ENCODE peak calls at places on chromosome 21, in eight cellular contexts. One of them, this sample, is unnamed.

GRCh38 chr21:17270234-17270633 is 242.6 kb upstream of the CXADR start:
- DNase-seq in lung: no peak
- DNase-seq in adipocyte: peak; percentile 75
- DNase-seq in sigmoid colon: peak; percentile 75
- DNase-seq in heart right ventricle: no peak
- DNase-seq in vagina: no peak
- DNase-seq in CD4-positive, CD25-positive, alpha-beta regulatory T cell: no peak
- DNase-seq in MM.1S: peak; percentile 52
- DNase-seq in this sample: peak; percentile 13

GRCh38 chr21:21007606-21008005 is 9.4 kb downstream of the NCAM2 start:
- DNase-seq in lung: no peak
- DNase-seq in adipocyte: no peak
- DNase-seq in sigmoid colon: no peak
- DNase-seq in heart right ventricle: no peak
- DNase-seq in vagina: no peak
- DNase-seq in CD4-positive, CD25-positive, alpha-beta regulatory T cell: no peak
- DNase-seq in MM.1S: no peak
- DNase-seq in this sample: no peak

GRCh38 chr21:42786884-42787283 is 92.5 kb downstream of the WDR4 start:
- DNase-seq in lung: no peak
- DNase-seq in adipocyte: no peak
- DNase-seq in sigmoid colon: no peak
- DNase-seq in heart right ventricle: no peak
- DNase-seq in vagina: no peak
- DNase-seq in CD4-positive, CD25-positive, alpha-beta regulatory T cell: no peak
- DNase-seq in MM.1S: no peak
- DNase-seq in this sample: no peak

GRCh38 chr21:39630191-39630591 is 17.5 kb downstream of the B3GALT5 start:
- DNase-seq in lung: no peak
- DNase-seq in adipocyte: peak; percentile 26
- DNase-seq in sigmoid colon: no peak
- DNase-seq in heart right ventricle: no peak
- DNase-seq in vagina: no peak
- DNase-seq in CD4-positive, CD25-positive, alpha-beta regulatory T cell: no peak
- DNase-seq in MM.1S: no peak
- DNase-seq in this sample: peak; percentile 52

GRCh38 chr21:16590658-16591057 is 860.9 kb downstream of the USP25 start:
- DNase-seq in lung: no peak
- DNase-seq in adipocyte: no peak
- DNase-seq in sigmoid colon: no peak
- DNase-seq in heart right ventricle: no peak
- DNase-seq in vagina: no peak
- DNase-seq in CD4-positive, CD25-positive, alpha-beta regulatory T cell: no peak
- DNase-seq in MM.1S: no peak
- DNase-seq in this sample: no peak

GRCh38 chr21:28431527-28432200 is 561.0 kb downstream of the LTN1 start:
- DNase-seq in lung: no peak
- DNase-seq in adipocyte: no peak
- DNase-seq in sigmoid colon: no peak
- DNase-seq in heart right ventricle: no peak
- DNase-seq in vagina: no peak
- DNase-seq in CD4-positive, CD25-positive, alpha-beta regulatory T cell: no peak
- DNase-seq in MM.1S: no peak
- DNase-seq in this sample: no peak

GRCh38 chr21:40128891-40129290 is 261.7 kb downstream of the PCP4 start:
- DNase-seq in lung: no peak
- DNase-seq in adipocyte: no peak
- DNase-seq in sigmoid colon: no peak
- DNase-seq in heart right ventricle: no peak
- DNase-seq in vagina: no peak
- DNase-seq in CD4-positive, CD25-positive, alpha-beta regulatory T cell: no peak
- DNase-seq in MM.1S: no peak
- DNase-seq in this sample: no peak

GRCh38 chr21:31557956-31558838 is 101.3 kb upstream of the SOD1 start:
- DNase-seq in lung: no peak
- DNase-seq in adipocyte: peak; percentile 10
- DNase-seq in sigmoid colon: no peak
- DNase-seq in heart right ventricle: no peak
- DNase-seq in vagina: no peak
- DNase-seq in CD4-positive, CD25-positive, alpha-beta regulatory T cell: peak; percentile 35
- DNase-seq in MM.1S: peak; percentile 59
- DNase-seq in this sample: peak; percentile 0

GRCh38 chr21:39628380-39628779 is 15.6 kb downstream of the B3GALT5 start:
- DNase-seq in lung: peak; percentile 9
- DNase-seq in adipocyte: no peak
- DNase-seq in sigmoid colon: no peak
- DNase-seq in heart right ventricle: no peak
- DNase-seq in vagina: no peak
- DNase-seq in CD4-positive, CD25-positive, alpha-beta regulatory T cell: no peak
- DNase-seq in MM.1S: no peak
- DNase-seq in this sample: no peak

GRCh38 chr21:15250384-15250783 is 185.6 kb upstream of the NRIP1 start:
- DNase-seq in lung: no peak
- DNase-seq in adipocyte: no peak
- DNase-seq in sigmoid colon: no peak
- DNase-seq in heart right ventricle: no peak
- DNase-seq in vagina: no peak
- DNase-seq in CD4-positive, CD25-positive, alpha-beta regulatory T cell: no peak
- DNase-seq in MM.1S: no peak
- DNase-seq in this sample: no peak

GRCh38 chr21:39098696-39099111 is 84.5 kb downstream of the PSMG1 start:
- DNase-seq in lung: no peak
- DNase-seq in adipocyte: no peak
- DNase-seq in sigmoid colon: no peak
- DNase-seq in heart right ventricle: no peak
- DNase-seq in vagina: no peak
- DNase-seq in CD4-positive, CD25-positive, alpha-beta regulatory T cell: no peak
- DNase-seq in MM.1S: no peak
- DNase-seq in this sample: no peak

GRCh38 chr21:44010429-44010828 is 1.7 kb upstream of the TRAPPC10 start:
- DNase-seq in lung: no peak
- DNase-seq in adipocyte: no peak
- DNase-seq in sigmoid colon: no peak
- DNase-seq in heart right ventricle: no peak
- DNase-seq in vagina: no peak
- DNase-seq in CD4-positive, CD25-positive, alpha-beta regulatory T cell: no peak
- DNase-seq in MM.1S: no peak
- DNase-seq in this sample: no peak

GRCh38 chr21:28018213-28018612 is 974.5 kb downstream of the LTN1 start:
- DNase-seq in lung: no peak
- DNase-seq in adipocyte: no peak
- DNase-seq in sigmoid colon: peak; percentile 47
- DNase-seq in heart right ventricle: no peak
- DNase-seq in vagina: no peak
- DNase-seq in CD4-positive, CD25-positive, alpha-beta regulatory T cell: no peak
- DNase-seq in MM.1S: no peak
- DNase-seq in this sample: no peak

GRCh38 chr21:15080504-15080903 is 15.7 kb upstream of the NRIP1 start:
- DNase-seq in lung: no peak
- DNase-seq in adipocyte: no peak
- DNase-seq in sigmoid colon: no peak
- DNase-seq in heart right ventricle: no peak
- DNase-seq in vagina: no peak
- DNase-seq in CD4-positive, CD25-positive, alpha-beta regulatory T cell: no peak
- DNase-seq in MM.1S: no peak
- DNase-seq in this sample: no peak

GRCh38 chr21:17925000-17925610 is 105.9 kb upstream of the C21orf91 start:
- DNase-seq in lung: peak; percentile 51
- DNase-seq in adipocyte: peak; percentile 78
- DNase-seq in sigmoid colon: no peak
- DNase-seq in heart right ventricle: no peak
- DNase-seq in vagina: no peak
- DNase-seq in CD4-positive, CD25-positive, alpha-beta regulatory T cell: peak; percentile 49
- DNase-seq in MM.1S: peak; percentile 73
- DNase-seq in this sample: peak; percentile 37

GRCh38 chr21:37467082-37467481 is 100.5 kb downstream of the DYRK1A start:
- DNase-seq in lung: no peak
- DNase-seq in adipocyte: no peak
- DNase-seq in sigmoid colon: no peak
- DNase-seq in heart right ventricle: no peak
- DNase-seq in vagina: no peak
- DNase-seq in CD4-positive, CD25-positive, alpha-beta regulatory T cell: no peak
- DNase-seq in MM.1S: no peak
- DNase-seq in this sample: no peak

GRCh38 chr21:29232601-29233541 is 65.9 kb upstream of the BACH1 start:
- DNase-seq in lung: no peak
- DNase-seq in adipocyte: peak; percentile 28
- DNase-seq in sigmoid colon: no peak
- DNase-seq in heart right ventricle: no peak
- DNase-seq in vagina: no peak
- DNase-seq in CD4-positive, CD25-positive, alpha-beta regulatory T cell: peak; percentile 14
- DNase-seq in MM.1S: no peak
- DNase-seq in this sample: peak; percentile 29

GRCh38 chr21:46661211-46661625 is 25.7 kb downstream of the PRMT2 start:
- DNase-seq in lung: peak; percentile 46
- DNase-seq in adipocyte: peak; percentile 82
- DNase-seq in sigmoid colon: peak; percentile 84
- DNase-seq in heart right ventricle: peak; percentile 65
- DNase-seq in vagina: no peak
- DNase-seq in CD4-positive, CD25-positive, alpha-beta regulatory T cell: peak; percentile 41
- DNase-seq in MM.1S: peak; percentile 70
- DNase-seq in this sample: peak; percentile 73

GRCh38 chr21:23111070-23111605 is 2112.9 kb downstream of the NCAM2 start:
- DNase-seq in lung: no peak
- DNase-seq in adipocyte: no peak
- DNase-seq in sigmoid colon: no peak
- DNase-seq in heart right ventricle: no peak
- DNase-seq in vagina: no peak
- DNase-seq in CD4-positive, CD25-positive, alpha-beta regulatory T cell: no peak
- DNase-seq in MM.1S: no peak
- DNase-seq in this sample: no peak

GRCh38 chr21:37087188-37087587 is 14.1 kb downstream of the TTC3 start:
- DNase-seq in lung: no peak
- DNase-seq in adipocyte: peak; percentile 52
- DNase-seq in sigmoid colon: no peak
- DNase-seq in heart right ventricle: no peak
- DNase-seq in vagina: no peak
- DNase-seq in CD4-positive, CD25-positive, alpha-beta regulatory T cell: no peak
- DNase-seq in MM.1S: no peak
- DNase-seq in this sample: no peak

GRCh38 chr21:38434913-38435533 is 63.3 kb downstream of the ERG start:
- DNase-seq in lung: no peak
- DNase-seq in adipocyte: peak; percentile 71
- DNase-seq in sigmoid colon: no peak
- DNase-seq in heart right ventricle: no peak
- DNase-seq in vagina: no peak
- DNase-seq in CD4-positive, CD25-positive, alpha-beta regulatory T cell: no peak
- DNase-seq in MM.1S: no peak
- DNase-seq in this sample: peak; percentile 59

GRCh38 chr21:36068748-36069398 is 951 bp upstream of the CBR1 start:
- DNase-seq in lung: no peak
- DNase-seq in adipocyte: no peak
- DNase-seq in sigmoid colon: no peak
- DNase-seq in heart right ventricle: no peak
- DNase-seq in vagina: no peak
- DNase-seq in CD4-positive, CD25-positive, alpha-beta regulatory T cell: no peak
- DNase-seq in MM.1S: no peak
- DNase-seq in this sample: no peak

GRCh38 chr21:42818328-42818749 is 61.0 kb downstream of the WDR4 start:
- DNase-seq in lung: peak; percentile 63
- DNase-seq in adipocyte: peak; percentile 73
- DNase-seq in sigmoid colon: peak; percentile 79
- DNase-seq in heart right ventricle: peak; percentile 61
- DNase-seq in vagina: peak; percentile 79
- DNase-seq in CD4-positive, CD25-positive, alpha-beta regulatory T cell: peak; percentile 60
- DNase-seq in MM.1S: peak; percentile 62
- DNase-seq in this sample: peak; percentile 52

GRCh38 chr21:45130324-45130774 is 56.0 kb downstream of the ADARB1 start:
- DNase-seq in lung: no peak
- DNase-seq in adipocyte: peak; percentile 92
- DNase-seq in sigmoid colon: peak; percentile 85
- DNase-seq in heart right ventricle: no peak
- DNase-seq in vagina: no peak
- DNase-seq in CD4-positive, CD25-positive, alpha-beta regulatory T cell: no peak
- DNase-seq in MM.1S: no peak
- DNase-seq in this sample: peak; percentile 50
- H3K4me3 ChIP-seq in lung: no peak overlapping the region
- H3K4me3 ChIP-seq in adipocyte: peak overlapping the region; percentile 77
- H3K4me3 ChIP-seq in sigmoid colon: peak overlapping the region; percentile 24
- H3K4me3 ChIP-seq in heart right ventricle: peak overlapping the region; percentile 19
- H3K4me3 ChIP-seq in vagina: peak overlapping the region; percentile 24
- H3K4me3 ChIP-seq in CD4-positive, CD25-positive, alpha-beta regulatory T cell: no peak overlapping the region
- H3K4me3 ChIP-seq in MM.1S: no peak overlapping the region
- H3K4me3 ChIP-seq in this sample: peak overlapping the region; percentile 21

DNA sequence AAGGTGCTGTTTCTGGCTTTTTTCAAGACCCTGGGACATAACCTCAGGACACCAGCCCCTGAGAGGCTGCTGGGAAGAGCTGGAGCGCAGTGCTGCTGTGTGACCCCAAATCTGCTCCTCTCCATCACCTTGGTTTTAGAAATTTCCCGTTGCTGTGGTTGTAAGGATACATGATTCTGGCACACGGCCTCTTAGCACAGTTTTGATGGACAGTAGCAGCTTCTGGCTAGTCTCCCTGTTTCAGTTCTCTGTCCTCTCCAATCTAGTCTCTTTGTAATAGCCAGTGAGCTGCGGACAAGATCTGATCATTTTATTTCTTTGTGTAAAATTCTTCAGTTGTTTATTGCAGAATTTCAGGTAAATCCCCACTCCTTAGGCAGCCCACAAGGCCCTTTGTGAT is 3.1 kb downstream of the CLIC6 start:
- DNase-seq in lung: no peak
- DNase-seq in adipocyte: no peak
- DNase-seq in sigmoid colon: no peak
- DNase-seq in heart right ventricle: no peak
- DNase-seq in vagina: no peak
- DNase-seq in CD4-positive, CD25-positive, alpha-beta regulatory T cell: no peak
- DNase-seq in MM.1S: no peak
- DNase-seq in this sample: no peak
- H3K27me3 ChIP-seq in lung: no peaks in the 10 kb centered on the region
- H3K27me3 ChIP-seq in adipocyte: peaks cover 8% of the 10 kb centered on the region
- H3K27me3 ChIP-seq in sigmoid colon: peaks cover 17% of the 10 kb centered on the region
- H3K27me3 ChIP-seq in heart right ventricle: peaks cover 86% of the 10 kb centered on the region
- H3K27me3 ChIP-seq in vagina: peaks cover 8% of the 10 kb centered on the region
- H3K27me3 ChIP-seq in CD4-positive, CD25-positive, alpha-beta regulatory T cell: peaks cover 28% of the 10 kb centered on the region
- H3K27me3 ChIP-seq in MM.1S: peaks cover 8% of the 10 kb centered on the region
- H3K27me3 ChIP-seq in this sample: peaks cover 39% of the 10 kb centered on the region

GRCh38 chr21:32674731-32675130 is 53.1 kb downstream of the SYNJ1 start:
- DNase-seq in lung: no peak
- DNase-seq in adipocyte: no peak
- DNase-seq in sigmoid colon: no peak
- DNase-seq in heart right ventricle: no peak
- DNase-seq in vagina: no peak
- DNase-seq in CD4-positive, CD25-positive, alpha-beta regulatory T cell: no peak
- DNase-seq in MM.1S: peak; percentile 29
- DNase-seq in this sample: no peak
- H3K36me3 ChIP-seq in lung: peaks cover 3% of the 10 kb centered on the region
- H3K36me3 ChIP-seq in adipocyte: peaks cover 48% of the 10 kb centered on the region
- H3K36me3 ChIP-seq in sigmoid colon: peaks cover 38% of the 10 kb centered on the region
- H3K36me3 ChIP-seq in heart right ventricle: no peaks in the 10 kb centered on the region
- H3K36me3 ChIP-seq in vagina: peaks cover 7% of the 10 kb centered on the region
- H3K36me3 ChIP-seq in CD4-positive, CD25-positive, alpha-beta regulatory T cell: peaks cover 43% of the 10 kb centered on the region
- H3K36me3 ChIP-seq in MM.1S: peaks cover 3% of the 10 kb centered on the region
- H3K36me3 ChIP-seq in this sample: no peaks in the 10 kb centered on the region

DNA sequence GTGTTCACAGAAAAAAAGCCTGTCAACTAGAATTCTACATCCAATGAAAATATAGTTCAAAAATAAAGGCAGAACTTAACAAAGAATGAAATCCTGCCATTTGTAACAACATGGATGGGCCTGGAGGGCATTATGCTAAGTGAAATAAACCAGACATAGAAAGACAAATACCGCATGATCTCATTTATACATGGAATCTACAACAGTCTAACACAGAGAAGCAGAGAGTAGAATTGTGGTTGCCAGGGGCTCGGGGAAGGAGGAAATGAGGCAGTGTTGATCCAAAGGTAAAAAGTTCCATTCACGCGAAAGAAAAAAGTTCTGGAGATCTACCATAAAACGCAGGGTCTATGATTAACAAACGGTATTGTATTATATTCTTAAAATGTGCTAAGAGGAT is 282.6 kb downstream of the MRPL39 start:
- DNase-seq in lung: no peak
- DNase-seq in adipocyte: peak; percentile 4
- DNase-seq in sigmoid colon: no peak
- DNase-seq in heart right ventricle: no peak
- DNase-seq in vagina: no peak
- DNase-seq in CD4-positive, CD25-positive, alpha-beta regulatory T cell: no peak
- DNase-seq in MM.1S: no peak
- DNase-seq in this sample: no peak
- H3K4me3 ChIP-seq in lung: no peak overlapping the region
- H3K4me3 ChIP-seq in adipocyte: no peak overlapping the region
- H3K4me3 ChIP-seq in sigmoid colon: no peak overlapping the region
- H3K4me3 ChIP-seq in heart right ventricle: no peak overlapping the region
- H3K4me3 ChIP-seq in vagina: no peak overlapping the region
- H3K4me3 ChIP-seq in CD4-positive, CD25-positive, alpha-beta regulatory T cell: no peak overlapping the region
- H3K4me3 ChIP-seq in MM.1S: no peak overlapping the region
- H3K4me3 ChIP-seq in this sample: no peak overlapping the region

This sample was measured in MG63.